ENCODE peak calls at places on chromosomes 6 and 20, in nine cellular contexts. One of them, this sample, is unnamed.

GRCh38 chr6:117908246-117909107 is 1.4 kb downstream of the SLC35F1 start:
- DNase-seq in H9: peak
- DNase-seq in colonic mucosa: no peak
- DNase-seq in IMR-90: no peak
- DNase-seq in cardiac fibroblast: no peak
- DNase-seq in MCF 10A: no peak
- DNase-seq in PC-3: no peak
- DNase-seq in lower lobe of right lung: no peak
- DNase-seq in coronary artery: no peak
- DNase-seq in this sample: no peak

GRCh38 chr6:143090314-143091044 is 29.8 kb downstream of the AIG1 start:
- DNase-seq in H9: no peak
- DNase-seq in colonic mucosa: no peak
- DNase-seq in IMR-90: no peak
- DNase-seq in cardiac fibroblast: no peak
- DNase-seq in MCF 10A: no peak
- DNase-seq in PC-3: no peak
- DNase-seq in lower lobe of right lung: no peak
- DNase-seq in coronary artery: no peak
- DNase-seq in this sample: no peak

GRCh38 chr6:132736239-132736638 is 21.5 kb downstream of the VNN2 start:
- DNase-seq in H9: no peak
- DNase-seq in colonic mucosa: no peak
- DNase-seq in IMR-90: peak
- DNase-seq in cardiac fibroblast: peak
- DNase-seq in MCF 10A: peak
- DNase-seq in PC-3: no peak
- DNase-seq in lower lobe of right lung: no peak
- DNase-seq in coronary artery: no peak
- DNase-seq in this sample: no peak

GRCh38 chr20:63653041-63653973 is at the start of gene STMN3:
- DNase-seq in H9: peak
- DNase-seq in colonic mucosa: peak
- DNase-seq in IMR-90: peak
- DNase-seq in cardiac fibroblast: peak
- DNase-seq in MCF 10A: peak
- DNase-seq in PC-3: peak
- DNase-seq in lower lobe of right lung: peak
- DNase-seq in coronary artery: peak
- DNase-seq in this sample: no peak

GRCh38 chr6:96286503-96286902 is 235.1 kb upstream of the UFL1 start:
- DNase-seq in H9: no peak
- DNase-seq in colonic mucosa: no peak
- DNase-seq in IMR-90: no peak
- DNase-seq in cardiac fibroblast: no peak
- DNase-seq in MCF 10A: no peak
- DNase-seq in PC-3: no peak
- DNase-seq in lower lobe of right lung: no peak
- DNase-seq in coronary artery: no peak
- DNase-seq in this sample: no peak

GRCh38 chr20:33689973-33690372 is 3.8 kb upstream of the E2F1 start:
- DNase-seq in H9: no peak
- DNase-seq in colonic mucosa: no peak
- DNase-seq in IMR-90: peak
- DNase-seq in cardiac fibroblast: peak
- DNase-seq in MCF 10A: no peak
- DNase-seq in PC-3: peak
- DNase-seq in lower lobe of right lung: no peak
- DNase-seq in coronary artery: no peak
- DNase-seq in this sample: no peak

GRCh38 chr6:21003780-21004541 is 469.7 kb downstream of the CDKAL1 start:
- DNase-seq in H9: no peak
- DNase-seq in colonic mucosa: no peak
- DNase-seq in IMR-90: peak
- DNase-seq in cardiac fibroblast: peak
- DNase-seq in MCF 10A: peak
- DNase-seq in PC-3: peak
- DNase-seq in lower lobe of right lung: no peak
- DNase-seq in coronary artery: no peak
- DNase-seq in this sample: no peak

GRCh38 chr6:167398214-167399050 is 73.5 kb downstream of the TTLL2 start:
- DNase-seq in H9: no peak
- DNase-seq in colonic mucosa: peak
- DNase-seq in IMR-90: no peak
- DNase-seq in cardiac fibroblast: no peak
- DNase-seq in MCF 10A: no peak
- DNase-seq in PC-3: no peak
- DNase-seq in lower lobe of right lung: no peak
- DNase-seq in coronary artery: no peak
- DNase-seq in this sample: no peak

GRCh38 chr6:2828629-2829028 is 13.0 kb downstream of the SERPINB1 start:
- DNase-seq in H9: no peak
- DNase-seq in colonic mucosa: peak
- DNase-seq in IMR-90: no peak
- DNase-seq in cardiac fibroblast: no peak
- DNase-seq in MCF 10A: no peak
- DNase-seq in PC-3: no peak
- DNase-seq in lower lobe of right lung: no peak
- DNase-seq in coronary artery: no peak
- DNase-seq in this sample: no peak

GRCh38 chr6:72048080-72048479 is 161.7 kb downstream of the RIMS1 start:
- DNase-seq in H9: no peak
- DNase-seq in colonic mucosa: no peak
- DNase-seq in IMR-90: no peak
- DNase-seq in cardiac fibroblast: no peak
- DNase-seq in MCF 10A: no peak
- DNase-seq in PC-3: no peak
- DNase-seq in lower lobe of right lung: no peak
- DNase-seq in coronary artery: no peak
- DNase-seq in this sample: no peak

GRCh38 chr6:3366596-3367413 is 90.0 kb downstream of the SLC22A23 start:
- DNase-seq in H9: no peak
- DNase-seq in colonic mucosa: no peak
- DNase-seq in IMR-90: no peak
- DNase-seq in cardiac fibroblast: no peak
- DNase-seq in MCF 10A: no peak
- DNase-seq in PC-3: no peak
- DNase-seq in lower lobe of right lung: no peak
- DNase-seq in coronary artery: no peak
- DNase-seq in this sample: no peak

GRCh38 chr6:26157150-26157837 is 70.1 kb downstream of the HFE start:
- DNase-seq in H9: peak
- DNase-seq in colonic mucosa: peak
- DNase-seq in IMR-90: peak
- DNase-seq in cardiac fibroblast: peak
- DNase-seq in MCF 10A: peak
- DNase-seq in PC-3: no peak
- DNase-seq in lower lobe of right lung: peak
- DNase-seq in coronary artery: peak
- DNase-seq in this sample: no peak

GRCh38 chr6:144265390-144265789 is 19.7 kb upstream of the UTRN start:
- DNase-seq in H9: peak
- DNase-seq in colonic mucosa: no peak
- DNase-seq in IMR-90: peak
- DNase-seq in cardiac fibroblast: peak
- DNase-seq in MCF 10A: peak
- DNase-seq in PC-3: peak
- DNase-seq in lower lobe of right lung: no peak
- DNase-seq in coronary artery: no peak
- DNase-seq in this sample: no peak

GRCh38 chr6:24692003-24692402 is 25.1 kb downstream of the ACOT13 start:
- DNase-seq in H9: no peak
- DNase-seq in colonic mucosa: no peak
- DNase-seq in IMR-90: no peak
- DNase-seq in cardiac fibroblast: peak
- DNase-seq in MCF 10A: no peak
- DNase-seq in PC-3: no peak
- DNase-seq in lower lobe of right lung: no peak
- DNase-seq in coronary artery: no peak
- DNase-seq in this sample: no peak

GRCh38 chr6:583639-584038 is 73.3 kb downstream of the HUS1B start:
- DNase-seq in H9: no peak
- DNase-seq in colonic mucosa: no peak
- DNase-seq in IMR-90: no peak
- DNase-seq in cardiac fibroblast: no peak
- DNase-seq in MCF 10A: no peak
- DNase-seq in PC-3: no peak
- DNase-seq in lower lobe of right lung: no peak
- DNase-seq in coronary artery: no peak
- DNase-seq in this sample: no peak

GRCh38 chr20:62020935-62021701 is 44.6 kb downstream of the TAF4 start:
- DNase-seq in H9: no peak
- DNase-seq in colonic mucosa: no peak
- DNase-seq in IMR-90: peak
- DNase-seq in cardiac fibroblast: peak
- DNase-seq in MCF 10A: no peak
- DNase-seq in PC-3: no peak
- DNase-seq in lower lobe of right lung: no peak
- DNase-seq in coronary artery: no peak
- DNase-seq in this sample: no peak

GRCh38 chr6:165487950-165488349 is 175.1 kb downstream of the PDE10A start:
- DNase-seq in H9: no peak
- DNase-seq in colonic mucosa: no peak
- DNase-seq in IMR-90: no peak
- DNase-seq in cardiac fibroblast: peak
- DNase-seq in MCF 10A: no peak
- DNase-seq in PC-3: peak
- DNase-seq in lower lobe of right lung: no peak
- DNase-seq in coronary artery: no peak
- DNase-seq in this sample: no peak

GRCh38 chr6:165487347-165487746 is 175.7 kb downstream of the PDE10A start:
- DNase-seq in H9: no peak
- DNase-seq in colonic mucosa: no peak
- DNase-seq in IMR-90: peak
- DNase-seq in cardiac fibroblast: peak
- DNase-seq in MCF 10A: peak
- DNase-seq in PC-3: no peak
- DNase-seq in lower lobe of right lung: no peak
- DNase-seq in coronary artery: no peak
- DNase-seq in this sample: no peak

GRCh38 chr6:165484178-165484889 is 174.9 kb upstream of the C6orf118 start:
- DNase-seq in H9: peak
- DNase-seq in colonic mucosa: no peak
- DNase-seq in IMR-90: no peak
- DNase-seq in cardiac fibroblast: no peak
- DNase-seq in MCF 10A: no peak
- DNase-seq in PC-3: no peak
- DNase-seq in lower lobe of right lung: no peak
- DNase-seq in coronary artery: no peak
- DNase-seq in this sample: no peak

GRCh38 chr6:165486183-165487137 is 176.6 kb downstream of the PDE10A start:
- DNase-seq in H9: no peak
- DNase-seq in colonic mucosa: no peak
- DNase-seq in IMR-90: no peak
- DNase-seq in cardiac fibroblast: peak
- DNase-seq in MCF 10A: no peak
- DNase-seq in PC-3: no peak
- DNase-seq in lower lobe of right lung: no peak
- DNase-seq in coronary artery: no peak
- DNase-seq in this sample: no peak

GRCh38 chr6:165488624-165489295 is 174.3 kb downstream of the PDE10A start:
- DNase-seq in H9: no peak
- DNase-seq in colonic mucosa: no peak
- DNase-seq in IMR-90: no peak
- DNase-seq in cardiac fibroblast: no peak
- DNase-seq in MCF 10A: no peak
- DNase-seq in PC-3: no peak
- DNase-seq in lower lobe of right lung: no peak
- DNase-seq in coronary artery: no peak
- DNase-seq in this sample: no peak
- TF ChIP-seq CTCF in H9: peak
- TF ChIP-seq CTCF in colonic mucosa: no peak
- TF ChIP-seq CTCF in IMR-90: no peak
- TF ChIP-seq CTCF in cardiac fibroblast: no peak
- TF ChIP-seq CTCF in MCF 10A: no peak
- TF ChIP-seq CTCF in PC-3: no peak
- TF ChIP-seq CTCF in lower lobe of right lung: no peak
- TF ChIP-seq CTCF in coronary artery: no peak
- TF ChIP-seq CTCF in this sample: no peak

GRCh38 chr20:58307270-58307669 is 2.2 kb upstream of the RAB22A start:
- DNase-seq in H9: no peak
- DNase-seq in colonic mucosa: no peak
- DNase-seq in IMR-90: no peak
- DNase-seq in cardiac fibroblast: no peak
- DNase-seq in MCF 10A: no peak
- DNase-seq in PC-3: no peak
- DNase-seq in lower lobe of right lung: no peak
- DNase-seq in coronary artery: no peak
- DNase-seq in this sample: no peak
- TF ChIP-seq CTCF in H9: no peak
- TF ChIP-seq CTCF in colonic mucosa: no peak
- TF ChIP-seq CTCF in IMR-90: no peak
- TF ChIP-seq CTCF in cardiac fibroblast: no peak
- TF ChIP-seq CTCF in MCF 10A: no peak
- TF ChIP-seq CTCF in PC-3: no peak
- TF ChIP-seq CTCF in lower lobe of right lung: no peak
- TF ChIP-seq CTCF in coronary artery: no peak
- TF ChIP-seq CTCF in this sample: no peak

GRCh38 chr20:10077081-10077471 is 42.3 kb downstream of the ANKEF1 start:
- DNase-seq in H9: peak
- DNase-seq in colonic mucosa: peak
- DNase-seq in IMR-90: no peak
- DNase-seq in cardiac fibroblast: no peak
- DNase-seq in MCF 10A: no peak
- DNase-seq in PC-3: no peak
- DNase-seq in lower lobe of right lung: no peak
- DNase-seq in coronary artery: no peak
- DNase-seq in this sample: no peak
- TF ChIP-seq CTCF in H9: peak
- TF ChIP-seq CTCF in colonic mucosa: no peak
- TF ChIP-seq CTCF in IMR-90: no peak
- TF ChIP-seq CTCF in cardiac fibroblast: peak
- TF ChIP-seq CTCF in MCF 10A: peak
- TF ChIP-seq CTCF in PC-3: peak
- TF ChIP-seq CTCF in lower lobe of right lung: peak
- TF ChIP-seq CTCF in coronary artery: no peak
- TF ChIP-seq CTCF in this sample: peak

DNA sequence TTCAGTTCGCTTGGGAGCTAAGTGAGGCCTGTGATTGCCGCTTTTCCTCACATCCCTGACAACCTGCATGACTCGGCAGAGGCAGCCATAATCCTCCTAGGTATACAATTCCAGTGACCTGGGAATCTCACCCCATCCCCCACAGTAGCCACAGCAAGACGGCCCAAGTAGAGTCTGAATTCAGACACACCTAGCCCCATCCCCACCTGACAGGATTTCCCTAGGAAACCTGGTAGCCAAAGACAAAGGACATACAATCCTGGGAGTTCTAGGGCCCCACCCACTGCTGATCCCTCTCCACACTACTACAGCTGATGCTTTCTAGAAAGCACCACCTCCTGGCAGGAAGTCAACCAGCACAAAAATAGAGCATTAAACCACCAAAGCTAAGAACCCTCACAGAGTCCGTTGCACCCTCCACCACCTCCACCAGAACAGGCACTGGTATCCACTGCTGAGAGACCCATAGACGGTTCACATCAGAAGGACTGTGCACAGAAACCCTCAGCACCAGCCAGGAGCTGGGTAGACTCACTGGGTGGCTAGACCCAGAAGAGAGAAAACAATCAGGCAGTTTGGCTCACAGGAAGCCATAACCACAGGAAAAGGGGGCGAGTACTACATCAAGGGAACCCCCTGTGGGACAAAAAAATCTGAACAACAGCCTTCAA is 17.9 kb upstream of the RUNX2 start:
- DNase-seq in H9: peak
- DNase-seq in colonic mucosa: no peak
- DNase-seq in IMR-90: no peak
- DNase-seq in cardiac fibroblast: no peak
- DNase-seq in MCF 10A: peak
- DNase-seq in PC-3: no peak
- DNase-seq in lower lobe of right lung: no peak
- DNase-seq in coronary artery: no peak
- DNase-seq in this sample: no peak
- TF ChIP-seq CTCF in H9: peak
- TF ChIP-seq CTCF in colonic mucosa: no peak
- TF ChIP-seq CTCF in IMR-90: no peak
- TF ChIP-seq CTCF in cardiac fibroblast: no peak
- TF ChIP-seq CTCF in MCF 10A: no peak
- TF ChIP-seq CTCF in PC-3: no peak
- TF ChIP-seq CTCF in lower lobe of right lung: no peak
- TF ChIP-seq CTCF in coronary artery: no peak
- TF ChIP-seq CTCF in this sample: no peak